ENCODE peak calls at places on chromosomes 2 and 18, in six cellular contexts. K is uterus, X is suprapubic skin, L is nephron progenitor cell, G is A549, B is foreskin keratinocyte. A is an unnamed sample.

GRCh38 chr2:162838141-162838500 is 446 bp downstream of the KCNH7 start:
- DNase-seq in K (no peak), X (no peak), L (no peak), G (no peak), B (no peak), A (no peak)

GRCh38 chr2:118945921-118946320 is 3.9 kb downstream of the MARCO start:
- DNase-seq in K (no peak), X (no peak), L (no peak), G (no peak), B (peak), A (no peak)

GRCh38 chr2:105595536-105595935 is 149.2 kb upstream of the NCK2 start:
- DNase-seq in K (no peak), X (peak), L (no peak), G (no peak), B (peak), A (peak)

GRCh38 chr2:101038455-101039255 is 36.6 kb downstream of the RPL31 start:
- DNase-seq in K (no peak), X (no peak), L (no peak), G (no peak), B (peak), A (peak)

GRCh38 chr18:78980777-78981651 is 1.4 kb downstream of the SALL3 start:
- DNase-seq in K (no peak), X (no peak), L (peak), G (no peak), B (no peak), A (no peak)

GRCh38 chr2:41722668-41723369 is 325.0 kb upstream of the PKDCC start:
- DNase-seq in K (no peak), X (no peak), L (no peak), G (no peak), B (peak), A (no peak)

GRCh38 chr2:135219226-135219625 is 167.1 kb downstream of the RAB3GAP1 start:
- DNase-seq in K (no peak), X (no peak), L (no peak), G (no peak), B (no peak), A (no peak)

GRCh38 chr2:157168501-157168900 is 89.0 kb upstream of the GALNT5 start:
- DNase-seq in K (no peak), X (no peak), L (no peak), G (no peak), B (no peak), A (no peak)

GRCh38 chr2:41966920-41967319 is 80.9 kb upstream of the PKDCC start:
- DNase-seq in K (peak), X (peak), L (no peak), G (no peak), B (no peak), A (no peak)

GRCh38 chr2:145687445-145688104 is 1167.7 kb upstream of the ZEB2 start:
- DNase-seq in K (no peak), X (no peak), L (no peak), G (no peak), B (no peak), A (peak)

DNA sequence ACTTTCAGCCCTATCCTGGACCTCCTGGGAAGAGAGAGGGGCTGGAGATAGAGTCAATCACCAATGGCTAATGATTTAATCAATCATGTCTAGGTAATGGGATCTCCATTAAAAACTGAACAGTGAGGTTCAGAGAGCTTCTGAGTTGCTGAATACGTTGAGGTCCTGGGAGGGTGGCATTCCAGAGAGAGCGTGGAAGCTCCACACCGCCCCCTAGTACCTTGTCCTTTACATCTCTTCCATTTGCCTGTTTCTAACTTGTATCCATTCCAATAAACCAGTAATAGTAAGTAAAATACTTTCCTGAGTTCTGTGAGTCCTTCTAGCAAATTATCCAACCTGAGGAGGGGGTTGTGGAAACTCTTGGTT is 101.7 kb downstream of the B3GNT2 start:
- DNase-seq in K (no peak), X (no peak), L (no peak), G (no peak), B (no peak), A (no peak)
- TF ChIP-seq CTCF in K (no peak), X (no peak), L (no peak), G (peak), B (peak), A (no peak)

DNA sequence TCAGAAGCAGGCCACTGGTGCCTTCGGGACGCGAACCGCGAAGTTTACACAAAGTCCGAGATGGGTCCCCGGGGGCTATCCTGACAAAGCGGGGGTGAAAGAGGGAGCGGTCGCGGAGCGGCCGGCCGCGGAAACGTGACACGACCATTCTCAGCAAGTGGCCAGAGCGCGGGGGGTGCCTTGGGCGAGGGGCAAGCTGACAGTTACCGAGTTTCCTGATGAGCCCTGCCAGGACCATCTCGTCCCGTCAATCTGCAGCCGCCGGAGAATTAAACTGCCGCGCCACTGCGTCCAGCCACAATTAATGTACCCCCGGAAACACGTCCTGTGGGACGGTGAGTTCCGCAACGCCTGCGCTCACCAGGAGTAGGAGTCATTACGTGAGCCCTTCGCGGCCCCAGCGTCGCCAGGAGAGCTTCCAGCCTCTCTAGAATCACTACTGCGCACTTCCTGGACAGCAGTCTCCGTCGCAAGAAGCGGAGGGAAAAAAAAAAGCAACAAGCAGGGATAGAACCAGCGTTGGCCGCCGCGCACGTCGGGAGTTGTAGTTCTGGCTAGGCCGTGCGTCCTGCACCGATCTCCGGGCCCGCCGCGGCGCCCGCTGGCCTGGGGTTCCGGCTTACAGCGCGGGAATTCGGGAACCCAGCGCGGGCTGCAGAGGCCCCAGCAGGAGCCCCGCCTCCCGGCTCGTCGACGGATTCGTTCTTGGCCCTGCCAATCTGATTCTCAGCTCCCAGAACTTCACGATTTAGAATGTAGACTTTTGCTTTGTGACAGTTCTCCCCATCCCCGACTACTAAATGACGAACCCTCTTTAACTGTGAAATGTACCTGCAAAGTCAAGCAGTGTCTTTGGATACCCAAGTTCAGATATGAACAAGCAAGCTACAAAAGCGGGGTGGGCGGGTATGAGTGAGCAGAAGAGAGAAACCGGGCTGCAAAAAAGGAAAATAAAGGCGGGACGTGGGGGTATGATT is at the start of gene RTTN:
- DNase-seq in K (peak), X (peak), L (peak), G (peak), B (peak), A (peak)
- TF ChIP-seq CTCF in K (peak), X (no peak), L (no peak), G (no peak), B (no peak), A (no peak)

DNA sequence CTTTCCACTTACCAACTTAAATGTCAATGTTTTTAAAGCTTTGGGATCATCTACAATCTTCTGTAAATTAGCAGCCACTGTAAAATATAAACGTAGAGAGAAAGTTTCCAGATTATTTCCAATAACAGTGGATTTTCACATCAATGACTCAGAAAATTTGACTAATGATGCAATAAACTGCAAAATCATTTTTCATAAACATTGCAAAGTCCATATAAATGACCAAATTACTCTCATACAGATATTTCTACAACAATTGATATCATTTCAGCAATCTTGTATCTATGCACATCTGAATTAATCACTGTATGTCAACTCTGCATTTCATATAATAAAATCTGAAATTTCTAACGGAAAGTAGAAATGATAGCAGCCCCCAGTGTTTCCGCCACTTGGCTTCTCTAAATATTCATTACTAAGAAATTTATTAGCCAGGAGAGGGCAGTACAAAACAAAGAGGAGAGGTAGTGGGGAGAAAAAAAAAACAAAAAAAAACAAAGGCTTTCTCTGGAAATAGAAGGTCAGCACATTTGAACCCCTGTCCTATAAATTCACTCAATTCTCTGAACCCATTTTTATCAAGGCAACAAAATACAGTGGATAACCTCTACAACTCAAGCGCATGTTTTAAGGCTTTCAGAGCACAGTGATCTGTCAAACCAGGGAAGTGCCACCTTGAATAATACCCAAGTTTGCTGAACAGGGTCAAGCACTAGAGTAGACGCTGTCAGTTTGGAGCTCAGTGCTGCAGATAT is 282.6 kb downstream of the STK39 start:
- DNase-seq in K (no peak), X (no peak), L (no peak), G (no peak), B (no peak), A (no peak)
- TF ChIP-seq CTCF in K (no peak), X (no peak), L (peak), G (peak), B (peak), A (no peak)

DNA sequence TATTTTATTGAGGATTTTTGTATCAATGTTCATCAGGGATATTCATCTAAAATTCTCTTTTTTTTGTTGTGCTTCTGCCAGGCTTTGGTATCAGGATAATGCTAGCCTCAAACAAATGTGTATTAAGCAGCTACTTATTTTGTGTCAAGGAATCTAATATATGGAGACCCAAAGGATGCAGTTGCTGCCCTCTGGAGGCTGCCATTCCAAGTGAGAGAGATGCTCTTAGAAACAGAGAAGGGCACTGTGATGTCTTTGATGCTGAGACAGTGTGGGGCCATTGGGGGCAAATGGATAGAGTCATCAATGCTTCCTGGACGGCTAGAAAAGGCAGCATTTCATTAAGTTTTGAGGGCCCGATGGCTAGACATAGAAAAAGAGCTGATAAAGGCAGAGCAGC is 292.6 kb downstream of the SETBP1 start:
- DNase-seq in K (no peak), X (no peak), L (no peak), G (no peak), B (no peak), A (no peak)
- TF ChIP-seq CTCF in K (no peak), X (no peak), L (no peak), G (no peak), B (peak), A (no peak)

GRCh38 chr2:214489181-214489580 is 78.3 kb downstream of the VWC2L start:
- DNase-seq in K (no peak), X (no peak), L (no peak), G (no peak), B (no peak), A (no peak)
- TF ChIP-seq CTCF in K (no peak), X (no peak), L (no peak), G (no peak), B (peak), A (no peak)

GRCh38 chr2:108139521-108139920 is 100.2 kb upstream of the SULT1C3 start:
- DNase-seq in K (no peak), X (no peak), L (peak), G (no peak), B (peak), A (no peak)
- TF ChIP-seq CTCF in K (no peak), X (no peak), L (no peak), G (no peak), B (no peak), A (no peak)

DNA sequence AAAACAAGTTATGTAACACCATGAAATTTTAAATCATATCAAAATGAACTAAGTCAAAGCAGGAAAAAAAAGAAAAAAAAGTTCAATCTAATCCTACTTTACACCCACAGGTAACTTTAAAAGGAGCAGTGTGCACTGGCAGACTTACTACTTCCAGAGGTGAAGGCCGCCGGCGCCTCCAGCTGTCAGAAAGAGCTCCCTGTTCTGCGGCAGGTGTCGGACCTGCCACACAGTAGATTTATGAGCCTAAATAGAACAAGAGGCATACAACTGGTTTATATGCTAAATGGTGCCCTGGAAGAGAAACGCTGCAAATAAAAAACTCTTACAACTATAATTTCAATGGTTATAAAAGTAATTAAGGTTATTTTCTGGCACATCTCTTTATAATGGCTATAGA is 23.1 kb upstream of the PNO1 start:
- DNase-seq in K (no peak), X (no peak), L (no peak), G (no peak), B (no peak), A (no peak)
- TF ChIP-seq CTCF in K (no peak), X (no peak), L (no peak), G (no peak), B (no peak), A (no peak)

GRCh38 chr18:25140962-25141308 is 211.0 kb downstream of the ZNF521 start:
- DNase-seq in K (no peak), X (no peak), L (no peak), G (no peak), B (no peak), A (no peak)

GRCh38 chr18:25146113-25146512 is 205.9 kb downstream of the ZNF521 start:
- DNase-seq in K (no peak), X (no peak), L (no peak), G (no peak), B (no peak), A (no peak)

GRCh38 chr18:25140144-25140961 is 211.6 kb downstream of the ZNF521 start:
- DNase-seq in K (no peak), X (no peak), L (no peak), G (no peak), B (no peak), A (no peak)

GRCh38 chr18:25144835-25145234 is 207.1 kb downstream of the ZNF521 start:
- DNase-seq in K (no peak), X (no peak), L (no peak), G (no peak), B (peak), A (no peak)

GRCh38 chr18:25141796-25142365 is 210.1 kb downstream of the ZNF521 start:
- DNase-seq in K (peak), X (no peak), L (no peak), G (no peak), B (no peak), A (no peak)
- TF ChIP-seq CTCF in K (no peak), X (no peak), L (no peak), G (no peak), B (no peak), A (no peak)

GRCh38 chr2:97858442-97858841 is 137.3 kb downstream of the TMEM131 start:
- DNase-seq in K (no peak), X (no peak), L (peak), G (no peak), B (no peak), A (no peak)
- TF ChIP-seq CTCF in K (no peak), X (no peak), L (no peak), G (no peak), B (no peak), A (no peak)